ENCODE peak calls at places on chromosomes 12 and 14, in nine cellular contexts. F is PC-3; V is AG08396; W is H9; S is aorta; I is T-helper 17 cell; G is epithelial cell of prostate; Z is iPS-NIHi11; C is stimulated activated naive CD8-positive, alpha-beta T cell treated with anti-CD3 and anti-CD28 coated beads, Interleukin-15, Interleukin-2, amounts not matched to agents 100 U/mL and 50 U/mL, for 24 hours. H is an unnamed sample.

GRCh38 chr14:85038526-85038925 is 491.4 kb upstream of the FLRT2 start:
- DNase-seq in W (no peak), Z (no peak), S (no peak), I (no peak), G (no peak), F (no peak), V (no peak), C (no peak), H (no peak)

GRCh38 chr12:29807125-29807524 is 23.4 kb upstream of the TMTC1 start:
- DNase-seq in C (no peak), I (no peak), W (no peak), V (no peak), Z (no peak), S (no peak), F (peak; percentile 84), G (no peak), H (no peak)

GRCh38 chr14:101072945-101073597 is 169.5 kb upstream of the RTL1 start:
- DNase-seq in W (peak; percentile 86), G (peak; percentile 93), Z (peak; percentile 82), F (peak; percentile 99), V (peak; percentile 70), C (peak; percentile 13), S (peak; percentile 80), I (no peak), H (no peak)

GRCh38 chr12:98332626-98333025 is 182.8 kb upstream of the TMPO start:
- DNase-seq in Z (no peak), G (no peak), W (no peak), F (no peak), S (no peak), I (no peak), C (no peak), V (no peak), H (no peak)

GRCh38 chr12:77925536-77926108 is 94.9 kb downstream of the NAV3 start:
- DNase-seq in V (peak; percentile 63), C (peak; percentile 3), I (no peak), S (peak; percentile 60), W (peak; percentile 90), G (peak; percentile 81), Z (peak; percentile 74), F (peak; percentile 90), H (peak; percentile 61)

GRCh38 chr14:99737451-99737951 is 53.4 kb downstream of the CYP46A1 start:
- DNase-seq in Z (peak; percentile 46), I (no peak), S (peak; percentile 89), V (peak; percentile 91), F (peak; percentile 69), W (no peak), G (no peak), C (no peak), H (peak; percentile 89)

GRCh38 chr12:15164997-15165659 is 56.1 kb downstream of the RERG start:
- DNase-seq in G (no peak), W (no peak), Z (no peak), V (no peak), F (no peak), I (no peak), S (peak; percentile 62), C (no peak), H (peak; percentile 61)

GRCh38 chr14:91961297-91962220 is 14.1 kb upstream of the FBLN5 start:
- DNase-seq in V (no peak), F (no peak), S (no peak), C (no peak), I (no peak), Z (no peak), W (no peak), G (no peak), H (no peak)

GRCh38 chr14:74566174-74567125 is 45.6 kb downstream of the LTBP2 start:
- DNase-seq in V (no peak), Z (no peak), W (no peak), F (peak; percentile 98), C (no peak), G (peak; percentile 73), S (peak; percentile 53), I (no peak), H (no peak)

GRCh38 chr12:92912052-92912451 is 17.0 kb downstream of the EEA1 start:
- DNase-seq in Z (no peak), G (peak; percentile 98), W (no peak), F (no peak), S (no peak), V (no peak), I (no peak), C (no peak), H (no peak)

GRCh38 chr12:52614381-52615207 is 3.8 kb downstream of the KRT73 start:
- DNase-seq in Z (no peak), V (no peak), G (no peak), W (peak; percentile 21), S (no peak), C (no peak), I (no peak), F (no peak), H (no peak)

GRCh38 chr12:2492166-2492705 is 302.5 kb upstream of the FKBP4 start:
- DNase-seq in W (no peak), F (no peak), S (no peak), Z (no peak), G (no peak), C (no peak), I (no peak), V (no peak), H (no peak)

GRCh38 chr14:80117876-80118275 is 93.4 kb downstream of the DIO2 start:
- DNase-seq in G (no peak), W (no peak), V (no peak), S (no peak), Z (no peak), I (no peak), F (no peak), C (no peak), H (no peak)

GRCh38 chr14:100588671-100589070 is 1.5 kb upstream of the BEGAIN start:
- DNase-seq in Z (no peak), F (no peak), W (no peak), C (no peak), S (no peak), V (no peak), I (no peak), G (no peak), H (no peak)

GRCh38 chr14:59465570-59466150 is 480 bp upstream of the GPR135 start:
- DNase-seq in F (no peak), S (no peak), C (no peak), W (no peak), G (no peak), V (peak; percentile 8), I (no peak), Z (no peak), H (no peak)

GRCh38 chr12:45601390-45601789 is 128.1 kb upstream of the ARID2 start:
- DNase-seq in V (no peak), Z (no peak), F (peak; percentile 54), W (no peak), S (no peak), G (no peak), I (no peak), C (no peak), H (no peak)

GRCh38 chr12:65602579-65603295 is 221.5 kb upstream of the HMGA2 start:
- DNase-seq in F (peak; percentile 93), C (peak; percentile 65), S (peak; percentile 84), I (no peak), V (peak; percentile 86), Z (peak; percentile 85), W (peak; percentile 79), G (peak; percentile 76), H (peak; percentile 84)

GRCh38 chr12:56208014-56208413 is 13.7 kb downstream of the RNF41 start:
- DNase-seq in W (no peak), I (no peak), V (no peak), Z (no peak), G (no peak), F (no peak), S (no peak), C (no peak), H (no peak)

GRCh38 chr14:54582334-54582733 is 15.4 kb downstream of the SAMD4A start:
- DNase-seq in V (no peak), I (no peak), F (no peak), G (no peak), W (no peak), Z (no peak), C (no peak), S (no peak), H (no peak)